ENCODE peak calls at places on chromosomes 11 and 22, in seven cellular contexts. R, L, X, H, C, A and N are unnamed samples.

GRCh38 chr11:114250993-114251796 is 45.0 kb upstream of the NNMT start:
- DNase-seq in R (no peak), L (no peak), X (no peak), H (no peak), C (no peak), A (peak), N (no peak)

GRCh38 chr11:75786101-75786736 is 17.6 kb downstream of the DGAT2 start:
- DNase-seq in R (no peak), L (no peak), X (no peak), H (no peak), C (no peak), A (no peak), N (no peak)

GRCh38 chr22:29481265-29482000 is 1.4 kb downstream of the NEFH start:
- DNase-seq in R (no peak), L (no peak), X (no peak), H (no peak), C (no peak), A (no peak), N (no peak)

GRCh38 chr11:2301631-2302272 is at the start of the genes C11orf21 and TSPAN32:
- DNase-seq in R (peak), L (no peak), X (no peak), H (no peak), C (no peak), A (no peak), N (no peak)

GRCh38 chr22:37068859-37069258 is 17.3 kb downstream of the KCTD17 start:
- DNase-seq in R (no peak), L (no peak), X (no peak), H (no peak), C (peak), A (no peak), N (no peak)

GRCh38 chr11:80616070-80616800 is 1175.4 kb upstream of the TENM4 start:
- DNase-seq in R (no peak), L (no peak), X (no peak), H (no peak), C (no peak), A (no peak), N (no peak)

GRCh38 chr11:13207665-13208594 is 69.7 kb upstream of the BMAL1 start:
- DNase-seq in R (no peak), L (peak), X (peak), H (peak), C (no peak), A (peak), N (peak)

GRCh38 chr22:31474743-31475142 is 14.9 kb downstream of the EIF4ENIF1 start:
- DNase-seq in R (no peak), L (no peak), X (peak), H (no peak), C (no peak), A (peak), N (peak)

GRCh38 chr11:10716122-10716521 is 22.6 kb upstream of the IRAG1 start:
- DNase-seq in R (no peak), L (no peak), X (no peak), H (no peak), C (no peak), A (peak), N (peak)

GRCh38 chr11:110100476-110101240 is 7.5 kb downstream of the ZC3H12C start:
- DNase-seq in R (no peak), L (no peak), X (no peak), H (no peak), C (no peak), A (peak), N (no peak)

GRCh38 chr22:37660709-37661045 is 2.2 kb downstream of the PDXP start:
- DNase-seq in R (no peak), L (no peak), X (no peak), H (no peak), C (no peak), A (no peak), N (no peak)

GRCh38 chr11:111938687-111939160 is 1.6 kb downstream of the DIXDC1 start:
- DNase-seq in R (no peak), L (no peak), X (peak), H (peak), C (no peak), A (peak), N (no peak)

GRCh38 chr11:73359341-73359740 is 16.9 kb upstream of the RELT start:
- DNase-seq in R (no peak), L (no peak), X (peak), H (no peak), C (no peak), A (no peak), N (peak)

GRCh38 chr11:126518996-126519351 is 163.5 kb downstream of the ST3GAL4 start:
- DNase-seq in R (no peak), L (no peak), X (no peak), H (no peak), C (no peak), A (no peak), N (no peak)

GRCh38 chr11:32219320-32219719 is 128.4 kb downstream of the RCN1 start:
- DNase-seq in R (no peak), L (no peak), X (no peak), H (no peak), C (no peak), A (no peak), N (no peak)

GRCh38 chr11:27914080-27914479 is 193.9 kb downstream of the KIF18A start:
- DNase-seq in R (no peak), L (no peak), X (no peak), H (no peak), C (no peak), A (peak), N (no peak)

GRCh38 chr22:44818727-44819126 is 66.4 kb downstream of the ARHGAP8 start:
- DNase-seq in R (no peak), L (no peak), X (no peak), H (no peak), C (no peak), A (no peak), N (no peak)

GRCh38 chr22:22681221-22681739 is 36.9 kb downstream of the GGTLC2 start:
- DNase-seq in R (no peak), L (no peak), X (no peak), H (no peak), C (no peak), A (peak), N (no peak)

GRCh38 chr22:34976886-34977285 is 89.1 kb upstream of the ISX start:
- DNase-seq in R (no peak), L (no peak), X (no peak), H (no peak), C (no peak), A (no peak), N (no peak)

GRCh38 chr22:47797546-47797945 is 1035.1 kb downstream of the TBC1D22A start:
- DNase-seq in R (no peak), L (no peak), X (no peak), H (no peak), C (no peak), A (no peak), N (no peak)